ENCODE peak calls at places on chromosome 16, in six cellular contexts. Z, T, S, V, K and M are unnamed samples.

GRCh38 chr16:50519001-50519400 is 29.2 kb upstream of the NKD1 start:
- DNase-seq in K (no peak), T (no peak), Z (no peak), V (no peak), S (no peak), M (no peak)

GRCh38 chr16:47504599-47504998 is 43.5 kb downstream of the PHKB start:
- DNase-seq in V (no peak), Z (no peak), K (no peak), S (no peak), T (peak), M (no peak)

GRCh38 chr16:73713301-73713700 is 583.3 kb upstream of the PSMD7 start:
- DNase-seq in K (no peak), S (no peak), Z (no peak), V (no peak), T (no peak), M (no peak)

GRCh38 chr16:64089697-64090096 is 1032.2 kb downstream of the CDH11 start:
- DNase-seq in V (no peak), T (no peak), S (peak), Z (no peak), K (no peak), M (no peak)

GRCh38 chr16:27624154-27625049 is 74.5 kb downstream of the KATNIP start:
- DNase-seq in K (no peak), T (no peak), V (no peak), S (no peak), Z (no peak), M (no peak)

GRCh38 chr16:8388684-8389083 is 201.6 kb downstream of the TMEM114 start:
- DNase-seq in K (no peak), V (no peak), Z (no peak), T (no peak), S (no peak), M (no peak)

GRCh38 chr16:66798162-66798561 is 3.2 kb downstream of the TERB1 start:
- DNase-seq in K (no peak), T (no peak), V (no peak), S (peak), Z (no peak), M (no peak)

GRCh38 chr16:10624527-10624926 is 44.1 kb upstream of the EMP2 start:
- DNase-seq in T (no peak), V (no peak), Z (no peak), K (no peak), S (no peak), M (peak)